ENCODE peak calls at places on chromosome 14, in five cellular contexts. One of them, this sample, is unnamed.

GRCh38 chr14:70744631-70745030 is 64.7 kb downstream of the MAP3K9 start:
- DNase-seq in suprapubic skin: no peak
- DNase-seq in AG04450: no peak
- DNase-seq in A673: no peak
- DNase-seq in spleen: no peak
- DNase-seq in this sample: no peak

GRCh38 chr14:89418452-89418851 is 1.4 kb upstream of the FOXN3 start:
- DNase-seq in A673: peak
- DNase-seq in suprapubic skin: no peak
- DNase-seq in spleen: no peak
- DNase-seq in AG04450: no peak
- DNase-seq in this sample: peak

GRCh38 chr14:72254202-72254939 is 322.1 kb downstream of the RGS6 start:
- DNase-seq in spleen: no peak
- DNase-seq in AG04450: no peak
- DNase-seq in suprapubic skin: no peak
- DNase-seq in A673: no peak
- DNase-seq in this sample: no peak

GRCh38 chr14:99260652-99261551 is 11.1 kb downstream of the BCL11B start:
- DNase-seq in spleen: peak
- DNase-seq in A673: no peak
- DNase-seq in AG04450: no peak
- DNase-seq in suprapubic skin: no peak
- DNase-seq in this sample: no peak

GRCh38 chr14:99234982-99235491 is 37.0 kb downstream of the BCL11B start:
- DNase-seq in suprapubic skin: no peak
- DNase-seq in spleen: no peak
- DNase-seq in AG04450: no peak
- DNase-seq in A673: peak
- DNase-seq in this sample: peak

GRCh38 chr14:31880935-31881334 is 196.2 kb upstream of the ARHGAP5 start:
- DNase-seq in suprapubic skin: no peak
- DNase-seq in AG04450: peak
- DNase-seq in A673: no peak
- DNase-seq in spleen: no peak
- DNase-seq in this sample: no peak

GRCh38 chr14:81990312-81990761 is 456.7 kb upstream of the SEL1L start:
- DNase-seq in suprapubic skin: no peak
- DNase-seq in A673: peak
- DNase-seq in spleen: no peak
- DNase-seq in AG04450: peak
- DNase-seq in this sample: peak

GRCh38 chr14:25042362-25043299 is 7.3 kb downstream of the STXBP6 start:
- DNase-seq in A673: peak
- DNase-seq in suprapubic skin: no peak
- DNase-seq in AG04450: no peak
- DNase-seq in spleen: no peak
- DNase-seq in this sample: peak

GRCh38 chr14:49362916-49363315 is 223.3 kb downstream of the RPS29 start:
- DNase-seq in suprapubic skin: no peak
- DNase-seq in spleen: no peak
- DNase-seq in AG04450: no peak
- DNase-seq in A673: no peak
- DNase-seq in this sample: no peak

GRCh38 chr14:93953739-93954515 is 22.4 kb downstream of the ASB2 start:
- DNase-seq in spleen: peak
- DNase-seq in A673: peak
- DNase-seq in AG04450: no peak
- DNase-seq in suprapubic skin: no peak
- DNase-seq in this sample: peak

GRCh38 chr14:36857842-36858445 is 196.3 kb downstream of the PAX9 start:
- DNase-seq in A673: no peak
- DNase-seq in AG04450: no peak
- DNase-seq in suprapubic skin: no peak
- DNase-seq in spleen: no peak
- DNase-seq in this sample: no peak

GRCh38 chr14:57736391-57736790 is 129.5 kb downstream of the SLC35F4 start:
- DNase-seq in A673: no peak
- DNase-seq in suprapubic skin: no peak
- DNase-seq in AG04450: no peak
- DNase-seq in spleen: no peak
- DNase-seq in this sample: no peak

GRCh38 chr14:99254391-99255009 is 17.5 kb downstream of the BCL11B start:
- DNase-seq in suprapubic skin: no peak
- DNase-seq in AG04450: no peak
- DNase-seq in A673: no peak
- DNase-seq in spleen: no peak
- DNase-seq in this sample: no peak

DNA sequence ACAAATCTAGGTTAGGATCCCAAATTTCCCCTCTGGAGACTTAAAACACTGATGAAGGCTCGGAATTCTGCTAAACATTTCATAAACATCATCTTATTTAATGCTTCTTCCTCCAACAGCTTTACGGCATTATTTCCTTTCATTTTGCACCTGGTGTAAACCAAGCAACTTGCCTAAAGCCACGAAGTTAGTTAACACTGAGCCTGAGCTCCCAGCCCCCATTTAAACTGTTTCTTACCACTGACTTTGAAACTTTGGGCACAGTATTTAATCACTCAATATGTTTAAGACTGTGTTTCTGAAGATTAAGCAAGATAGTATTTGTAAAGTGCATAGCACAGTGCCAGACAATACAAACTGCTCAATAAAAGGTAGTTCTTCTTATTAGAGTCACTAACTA is 4.2 kb downstream of the EGLN3 start:
- DNase-seq in A673: no peak
- DNase-seq in suprapubic skin: no peak
- DNase-seq in spleen: no peak
- DNase-seq in AG04450: no peak
- DNase-seq in this sample: no peak
- H3K4me3 ChIP-seq in A673: no peak
- H3K4me3 ChIP-seq in suprapubic skin: peak
- H3K4me3 ChIP-seq in spleen: no peak
- H3K4me3 ChIP-seq in AG04450: no peak
- H3K4me3 ChIP-seq in this sample: no peak

DNA sequence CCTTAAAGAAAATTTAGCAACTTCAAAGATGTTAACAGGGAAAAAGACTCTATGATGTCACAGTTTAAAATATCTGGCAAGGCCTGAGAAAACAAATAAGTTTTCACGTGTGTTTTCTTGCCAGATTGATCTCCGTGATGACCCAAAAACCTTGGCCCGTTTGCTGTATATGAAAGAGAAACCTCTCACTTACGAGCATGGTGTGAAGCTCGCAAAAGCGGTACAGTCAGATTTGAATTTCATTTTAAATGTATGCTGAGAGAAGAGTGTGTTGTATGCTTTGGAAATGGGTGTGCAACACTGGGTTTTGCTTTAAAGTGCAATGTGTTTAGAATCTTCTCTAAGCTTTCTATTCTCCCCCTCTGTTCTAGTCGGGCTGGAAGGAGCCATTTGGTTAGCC is 35.7 kb downstream of the GPHB5 start:
- DNase-seq in AG04450: no peak
- DNase-seq in spleen: no peak
- DNase-seq in A673: no peak
- DNase-seq in suprapubic skin: no peak
- DNase-seq in this sample: no peak
- H3K4me3 ChIP-seq in AG04450: no peak
- H3K4me3 ChIP-seq in spleen: no peak
- H3K4me3 ChIP-seq in A673: no peak
- H3K4me3 ChIP-seq in suprapubic skin: no peak
- H3K4me3 ChIP-seq in this sample: no peak

GRCh38 chr14:38089123-38089522 is 118.6 kb upstream of the SSTR1 start:
- DNase-seq in spleen: no peak
- DNase-seq in suprapubic skin: no peak
- DNase-seq in AG04450: no peak
- DNase-seq in A673: no peak
- DNase-seq in this sample: no peak
- H3K4me3 ChIP-seq in spleen: peak
- H3K4me3 ChIP-seq in suprapubic skin: peak
- H3K4me3 ChIP-seq in AG04450: no peak
- H3K4me3 ChIP-seq in A673: peak
- H3K4me3 ChIP-seq in this sample: no peak

GRCh38 chr14:39433452-39433813 is 1.2 kb upstream of the FBXO33 start:
- DNase-seq in suprapubic skin: no peak
- DNase-seq in A673: no peak
- DNase-seq in spleen: no peak
- DNase-seq in AG04450: no peak
- DNase-seq in this sample: no peak
- H3K4me3 ChIP-seq in suprapubic skin: peak
- H3K4me3 ChIP-seq in A673: peak
- H3K4me3 ChIP-seq in spleen: peak
- H3K4me3 ChIP-seq in AG04450: peak
- H3K4me3 ChIP-seq in this sample: peak

DNA sequence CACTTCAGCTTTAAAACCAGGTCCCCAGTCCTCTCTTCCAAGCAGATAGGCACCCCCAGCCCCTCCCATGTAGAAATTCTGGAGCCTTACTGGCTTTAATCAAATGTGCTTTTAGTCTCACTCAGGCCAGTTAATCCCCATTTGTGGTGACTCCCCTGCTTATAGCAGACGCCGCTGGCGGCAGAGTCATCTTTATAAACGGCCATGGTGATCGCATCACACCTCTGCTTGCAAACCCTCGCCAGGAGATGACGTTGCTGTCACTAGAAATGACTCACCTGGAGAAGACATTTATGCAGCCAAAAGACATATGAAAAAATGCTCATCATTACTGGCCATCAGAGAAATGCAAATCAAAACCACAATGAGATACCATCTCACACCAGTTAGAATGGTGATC is 369.3 kb downstream of the VRK1 start:
- DNase-seq in suprapubic skin: no peak
- DNase-seq in A673: no peak
- DNase-seq in spleen: no peak
- DNase-seq in AG04450: no peak
- DNase-seq in this sample: no peak
- H3K4me3 ChIP-seq in suprapubic skin: no peak
- H3K4me3 ChIP-seq in A673: no peak
- H3K4me3 ChIP-seq in spleen: no peak
- H3K4me3 ChIP-seq in AG04450: no peak
- H3K4me3 ChIP-seq in this sample: no peak

This sample was measured in NB4.